ENCODE peak calls at places on chromosomes 16 and 17, in eight cellular contexts. One of them, this sample, is unnamed.

GRCh38 chr16:3235856-3236669 is 1.1 kb upstream of the ZNF200 start:
- DNase-seq in naive thymus-derived CD8-positive, alpha-beta T cell: peak
- DNase-seq in Calu3: no peak
- DNase-seq in NT2/D1: no peak
- DNase-seq in fibroblast of lung: no peak
- DNase-seq in astrocyte of the spinal cord: no peak
- DNase-seq in stimulated activated effector memory CD8-positive, alpha-beta T cell treated with anti-CD3 and anti-CD28 coated beads, Interleukin-12 subunit alpha, Interleukin-12 subunit beta, amount 100 ng/mL, for 72 hours: no peak
- DNase-seq in MG63: no peak
- DNase-seq in this sample: no peak

GRCh38 chr17:81254955-81255717 is 16.0 kb downstream of the NDUFAF8 start:
- DNase-seq in fibroblast of lung: peak
- DNase-seq in NT2/D1: no peak
- DNase-seq in astrocyte of the spinal cord: peak
- DNase-seq in naive thymus-derived CD8-positive, alpha-beta T cell: no peak
- DNase-seq in Calu3: peak
- DNase-seq in stimulated activated effector memory CD8-positive, alpha-beta T cell treated with anti-CD3 and anti-CD28 coated beads, Interleukin-12 subunit alpha, Interleukin-12 subunit beta, amount 100 ng/mL, for 72 hours: no peak
- DNase-seq in MG63: peak
- DNase-seq in this sample: peak

GRCh38 chr17:34757106-34757505 is 177.7 kb downstream of the TMEM132E start:
- DNase-seq in stimulated activated effector memory CD8-positive, alpha-beta T cell treated with anti-CD3 and anti-CD28 coated beads, Interleukin-12 subunit alpha, Interleukin-12 subunit beta, amount 100 ng/mL, for 72 hours: no peak
- DNase-seq in naive thymus-derived CD8-positive, alpha-beta T cell: no peak
- DNase-seq in Calu3: no peak
- DNase-seq in astrocyte of the spinal cord: no peak
- DNase-seq in NT2/D1: no peak
- DNase-seq in MG63: no peak
- DNase-seq in fibroblast of lung: no peak
- DNase-seq in this sample: no peak

GRCh38 chr16:67945392-67945933 is 1.5 kb upstream of the LCAT start:
- DNase-seq in NT2/D1: no peak
- DNase-seq in fibroblast of lung: no peak
- DNase-seq in Calu3: no peak
- DNase-seq in naive thymus-derived CD8-positive, alpha-beta T cell: no peak
- DNase-seq in MG63: no peak
- DNase-seq in astrocyte of the spinal cord: no peak
- DNase-seq in stimulated activated effector memory CD8-positive, alpha-beta T cell treated with anti-CD3 and anti-CD28 coated beads, Interleukin-12 subunit alpha, Interleukin-12 subunit beta, amount 100 ng/mL, for 72 hours: no peak
- DNase-seq in this sample: no peak

GRCh38 chr16:25734473-25735100 is 42.8 kb downstream of the HS3ST4 start:
- DNase-seq in NT2/D1: no peak
- DNase-seq in astrocyte of the spinal cord: no peak
- DNase-seq in naive thymus-derived CD8-positive, alpha-beta T cell: no peak
- DNase-seq in Calu3: no peak
- DNase-seq in MG63: no peak
- DNase-seq in fibroblast of lung: no peak
- DNase-seq in stimulated activated effector memory CD8-positive, alpha-beta T cell treated with anti-CD3 and anti-CD28 coated beads, Interleukin-12 subunit alpha, Interleukin-12 subunit beta, amount 100 ng/mL, for 72 hours: no peak
- DNase-seq in this sample: no peak

GRCh38 chr16:30490210-30490609 is 17.7 kb downstream of the ITGAL start:
- DNase-seq in Calu3: no peak
- DNase-seq in stimulated activated effector memory CD8-positive, alpha-beta T cell treated with anti-CD3 and anti-CD28 coated beads, Interleukin-12 subunit alpha, Interleukin-12 subunit beta, amount 100 ng/mL, for 72 hours: no peak
- DNase-seq in NT2/D1: no peak
- DNase-seq in fibroblast of lung: no peak
- DNase-seq in MG63: peak
- DNase-seq in naive thymus-derived CD8-positive, alpha-beta T cell: no peak
- DNase-seq in astrocyte of the spinal cord: no peak
- DNase-seq in this sample: no peak

GRCh38 chr16:67535201-67535600 is 6.6 kb downstream of the RIPOR1 start:
- DNase-seq in fibroblast of lung: no peak
- DNase-seq in NT2/D1: no peak
- DNase-seq in Calu3: no peak
- DNase-seq in astrocyte of the spinal cord: no peak
- DNase-seq in MG63: no peak
- DNase-seq in naive thymus-derived CD8-positive, alpha-beta T cell: no peak
- DNase-seq in stimulated activated effector memory CD8-positive, alpha-beta T cell treated with anti-CD3 and anti-CD28 coated beads, Interleukin-12 subunit alpha, Interleukin-12 subunit beta, amount 100 ng/mL, for 72 hours: no peak
- DNase-seq in this sample: no peak

GRCh38 chr17:17175340-17175739 is 30.8 kb downstream of the PLD6 start:
- DNase-seq in astrocyte of the spinal cord: no peak
- DNase-seq in MG63: no peak
- DNase-seq in NT2/D1: no peak
- DNase-seq in naive thymus-derived CD8-positive, alpha-beta T cell: no peak
- DNase-seq in stimulated activated effector memory CD8-positive, alpha-beta T cell treated with anti-CD3 and anti-CD28 coated beads, Interleukin-12 subunit alpha, Interleukin-12 subunit beta, amount 100 ng/mL, for 72 hours: no peak
- DNase-seq in fibroblast of lung: no peak
- DNase-seq in Calu3: no peak
- DNase-seq in this sample: no peak

GRCh38 chr17:75455896-75456416 is 479 bp upstream of the TMEM94 start:
- DNase-seq in stimulated activated effector memory CD8-positive, alpha-beta T cell treated with anti-CD3 and anti-CD28 coated beads, Interleukin-12 subunit alpha, Interleukin-12 subunit beta, amount 100 ng/mL, for 72 hours: no peak
- DNase-seq in NT2/D1: no peak
- DNase-seq in astrocyte of the spinal cord: no peak
- DNase-seq in Calu3: no peak
- DNase-seq in MG63: no peak
- DNase-seq in naive thymus-derived CD8-positive, alpha-beta T cell: no peak
- DNase-seq in fibroblast of lung: no peak
- DNase-seq in this sample: no peak

GRCh38 chr17:64355536-64356303 is 34.9 kb downstream of the PECAM1 start:
- DNase-seq in stimulated activated effector memory CD8-positive, alpha-beta T cell treated with anti-CD3 and anti-CD28 coated beads, Interleukin-12 subunit alpha, Interleukin-12 subunit beta, amount 100 ng/mL, for 72 hours: no peak
- DNase-seq in astrocyte of the spinal cord: no peak
- DNase-seq in fibroblast of lung: peak
- DNase-seq in naive thymus-derived CD8-positive, alpha-beta T cell: no peak
- DNase-seq in NT2/D1: no peak
- DNase-seq in Calu3: no peak
- DNase-seq in MG63: peak
- DNase-seq in this sample: peak

GRCh38 chr16:88768041-88768876 is 16.8 kb downstream of the PIEZO1 start:
- DNase-seq in Calu3: no peak
- DNase-seq in MG63: peak
- DNase-seq in astrocyte of the spinal cord: peak
- DNase-seq in naive thymus-derived CD8-positive, alpha-beta T cell: no peak
- DNase-seq in fibroblast of lung: peak
- DNase-seq in stimulated activated effector memory CD8-positive, alpha-beta T cell treated with anti-CD3 and anti-CD28 coated beads, Interleukin-12 subunit alpha, Interleukin-12 subunit beta, amount 100 ng/mL, for 72 hours: no peak
- DNase-seq in NT2/D1: no peak
- DNase-seq in this sample: peak

GRCh38 chr16:53600076-53600475 is 97.1 kb upstream of the AKTIP start:
- DNase-seq in naive thymus-derived CD8-positive, alpha-beta T cell: no peak
- DNase-seq in NT2/D1: no peak
- DNase-seq in fibroblast of lung: no peak
- DNase-seq in MG63: no peak
- DNase-seq in astrocyte of the spinal cord: peak
- DNase-seq in Calu3: no peak
- DNase-seq in stimulated activated effector memory CD8-positive, alpha-beta T cell treated with anti-CD3 and anti-CD28 coated beads, Interleukin-12 subunit alpha, Interleukin-12 subunit beta, amount 100 ng/mL, for 72 hours: no peak
- DNase-seq in this sample: no peak

GRCh38 chr17:41420134-41420533 is 4.3 kb downstream of the KRT37 start:
- DNase-seq in astrocyte of the spinal cord: no peak
- DNase-seq in naive thymus-derived CD8-positive, alpha-beta T cell: no peak
- DNase-seq in fibroblast of lung: no peak
- DNase-seq in NT2/D1: no peak
- DNase-seq in stimulated activated effector memory CD8-positive, alpha-beta T cell treated with anti-CD3 and anti-CD28 coated beads, Interleukin-12 subunit alpha, Interleukin-12 subunit beta, amount 100 ng/mL, for 72 hours: no peak
- DNase-seq in MG63: peak
- DNase-seq in Calu3: no peak
- DNase-seq in this sample: no peak